ENCODE peak calls at places on chromosomes 4 and X, in nine cellular contexts. M is stimulated activated CD8-positive, alpha-beta memory T cell treated with anti-CD3 and anti-CD28 coated beads, Interleukin-12 subunit alpha, Interleukin-12 subunit beta, amount 100 ng/mL, for 1 hour; N is brain microvascular endothelial cell; C is aorta; O is caudate nucleus; Q is GM03348; S is activated CD4-positive, alpha-beta T cell treated with anti-CD3 and anti-CD28 coated beads, Interleukin-2, amount 10 ng/mL, durations not matched to agents 7 days and 5 days; D is NCI-H2171; E is activated CD8-positive, alpha-beta memory T cell treated with anti-CD3 and anti-CD28 coated beads for 48 hours. K is an unnamed sample.

GRCh38 chr4:165788686-165789463 is 84.2 kb upstream of the TLL1 start:
- DNase-seq in M (no peak), N (no peak), C (no peak), O (no peak), Q (no peak), S (no peak), D (no peak), E (no peak), K (no peak)

GRCh38 chrX:7163146-7163677 is 15.3 kb upstream of the PUDP start:
- DNase-seq in M (no peak), N (no peak), C (no peak), O (no peak), Q (no peak), S (no peak), D (no peak), E (no peak), K (no peak)

GRCh38 chrX:136259543-136259942 is 8.3 kb upstream of the MAP7D3 start:
- DNase-seq in M (no peak), N (peak), C (no peak), O (no peak), Q (peak), S (peak), D (no peak), E (no peak), K (no peak)

GRCh38 chrX:80721186-80721585 is 88.5 kb downstream of the BRWD3 start:
- DNase-seq in M (no peak), N (no peak), C (no peak), O (no peak), Q (no peak), S (no peak), D (no peak), E (no peak), K (no peak)

GRCh38 chr4:158450741-158451140 is 70.9 kb upstream of the RXFP1 start:
- DNase-seq in M (no peak), N (no peak), C (no peak), O (no peak), Q (no peak), S (no peak), D (no peak), E (no peak), K (no peak)

GRCh38 chr4:6576512-6576911 is 1.5 kb downstream of the MAN2B2 start:
- DNase-seq in M (no peak), N (no peak), C (no peak), O (no peak), Q (no peak), S (no peak), D (no peak), E (no peak), K (no peak)

GRCh38 chr4:7635435-7635834 is 200.7 kb upstream of the PSAPL1 start:
- DNase-seq in M (no peak), N (no peak), C (no peak), O (no peak), Q (no peak), S (no peak), D (no peak), E (no peak), K (no peak)

GRCh38 chr4:39023059-39023458 is 9.2 kb downstream of the TMEM156 start:
- DNase-seq in M (no peak), N (no peak), C (no peak), O (no peak), Q (no peak), S (no peak), D (no peak), E (no peak), K (no peak)

GRCh38 chr4:5205981-5206380 is 154.7 kb downstream of the STK32B start:
- DNase-seq in M (no peak), N (no peak), C (no peak), O (no peak), Q (peak), S (no peak), D (no peak), E (no peak), K (no peak)

GRCh38 chrX:1398431-1399340 is 6.8 kb upstream of the SLC25A6 start:
- DNase-seq in M (no peak), N (no peak), C (peak), O (no peak), Q (no peak), S (no peak), D (no peak), E (no peak), K (no peak)

GRCh38 chr4:100913685-100914084 is 395.9 kb upstream of the EMCN start:
- DNase-seq in M (no peak), N (no peak), C (no peak), O (no peak), Q (no peak), S (no peak), D (no peak), E (no peak), K (no peak)

GRCh38 chr4:183659919-183660318 is 826 bp downstream of the TRAPPC11 start:
- DNase-seq in M (no peak), N (no peak), C (no peak), O (no peak), Q (peak), S (no peak), D (no peak), E (no peak), K (peak)

GRCh38 chr4:159216834-159217233 is 114.0 kb downstream of the RAPGEF2 start:
- DNase-seq in M (no peak), N (no peak), C (no peak), O (no peak), Q (no peak), S (no peak), D (no peak), E (no peak), K (no peak)

GRCh38 chr4:138910914-138911336 is 104.7 kb upstream of the NOCT start:
- DNase-seq in M (no peak), N (peak), C (peak), O (no peak), Q (peak), S (no peak), D (no peak), E (no peak), K (peak)

GRCh38 chrX:115058276-115058675 is 40.9 kb upstream of the IL13RA2 start:
- DNase-seq in M (no peak), N (peak), C (no peak), O (no peak), Q (peak), S (no peak), D (no peak), E (no peak), K (peak)

GRCh38 chr4:13920901-13921300 is 293.4 kb upstream of the BOD1L1 start:
- DNase-seq in M (no peak), N (peak), C (no peak), O (no peak), Q (peak), S (no peak), D (no peak), E (no peak), K (no peak)

GRCh38 chrX:65522739-65523372 is 11.7 kb downstream of the LAS1L start:
- DNase-seq in M (no peak), N (peak), C (no peak), O (no peak), Q (peak), S (no peak), D (no peak), E (no peak), K (no peak)

GRCh38 chr4:121226362-121226761 is 62.2 kb upstream of the TNIP3 start:
- DNase-seq in M (no peak), N (no peak), C (no peak), O (no peak), Q (no peak), S (no peak), D (no peak), E (no peak), K (no peak)

GRCh38 chr4:186946682-186947294 is 223.1 kb upstream of the FAT1 start:
- DNase-seq in M (no peak), N (peak), C (no peak), O (no peak), Q (no peak), S (no peak), D (no peak), E (no peak), K (no peak)

GRCh38 chr4:113499696-113500095 is 261.8 kb downstream of the CAMK2D start:
- DNase-seq in M (no peak), N (peak), C (no peak), O (no peak), Q (peak), S (no peak), D (no peak), E (no peak), K (no peak)

GRCh38 chrX:88886908-88887307 is 139.9 kb downstream of the CPXCR1 start:
- DNase-seq in M (no peak), N (no peak), C (no peak), O (no peak), Q (no peak), S (no peak), D (no peak), E (no peak), K (no peak)

GRCh38 chr4:151045907-151046306 is 30.8 kb upstream of the LRBA start:
- DNase-seq in M (no peak), N (no peak), C (no peak), O (no peak), Q (no peak), S (no peak), D (no peak), E (no peak), K (no peak)

GRCh38 chr4:108135549-108136209 is 33.1 kb downstream of the LEF1 start:
- DNase-seq in M (no peak), N (no peak), C (no peak), O (no peak), Q (no peak), S (no peak), D (no peak), E (no peak), K (no peak)

GRCh38 chr4:175419120-175419774 is 392.8 kb downstream of the GPM6A start:
- DNase-seq in M (no peak), N (peak), C (no peak), O (no peak), Q (peak), S (no peak), D (no peak), E (no peak), K (no peak)

GRCh38 chr4:95728145-95728544 is 111.7 kb upstream of the PDHA2 start:
- DNase-seq in M (no peak), N (peak), C (no peak), O (no peak), Q (no peak), S (no peak), D (no peak), E (no peak), K (no peak)

GRCh38 chr4:184826315-184827266 is 823 bp upstream of the ACSL1 start:
- DNase-seq in M (peak), N (no peak), C (no peak), O (no peak), Q (no peak), S (peak), D (no peak), E (peak), K (no peak)

GRCh38 chrX:153933751-153934472 is 925 bp downstream of the NAA10 start:
- DNase-seq in M (no peak), N (peak), C (no peak), O (no peak), Q (peak), S (no peak), D (no peak), E (no peak), K (no peak)

K was measured in putamen.